ENCODE peak calls at places on chromosomes 5 and 9, in five cellular contexts. L, X, W, E and Z are unnamed samples.

GRCh38 chr9:91419222-91420191 is 4.1 kb downstream of the NFIL3 start:
- DNase-seq in L (peak), X (peak), W (peak), E (peak), Z (peak)

GRCh38 chr5:32504923-32505596 is 60.5 kb upstream of the ZFR start:
- DNase-seq in L (peak), X (peak), W (peak), E (no peak), Z (peak)

GRCh38 chr9:124267271-124267807 is 9.6 kb downstream of the NEK6 start:
- DNase-seq in L (peak), X (no peak), W (no peak), E (no peak), Z (no peak)

GRCh38 chr9:113622600-113623400 is 159.3 kb downstream of the RGS3 start:
- DNase-seq in L (peak), X (peak), W (no peak), E (peak), Z (no peak)

GRCh38 chr5:1792842-1793266 is 6.8 kb downstream of the MRPL36 start:
- DNase-seq in L (peak), X (peak), W (no peak), E (no peak), Z (no peak)

GRCh38 chr9:83327323-83327722 is 210.9 kb downstream of the FRMD3 start:
- DNase-seq in L (no peak), X (no peak), W (no peak), E (no peak), Z (no peak)

GRCh38 chr9:92807031-92807756 is 42.6 kb upstream of the BICD2 start:
- DNase-seq in L (no peak), X (no peak), W (no peak), E (no peak), Z (no peak)

GRCh38 chr5:100828071-100828689 is 74.9 kb downstream of the ST8SIA4 start:
- DNase-seq in L (peak), X (peak), W (no peak), E (no peak), Z (no peak)

GRCh38 chr5:57834829-57835554 is 352.4 kb upstream of the ACTBL2 start:
- DNase-seq in L (no peak), X (no peak), W (no peak), E (no peak), Z (no peak)

GRCh38 chr5:111545031-111545430 is 32.7 kb upstream of the STARD4 start:
- DNase-seq in L (no peak), X (no peak), W (no peak), E (no peak), Z (no peak)

GRCh38 chr5:98205691-98206461 is 567.6 kb upstream of the RGMB start:
- DNase-seq in L (no peak), X (no peak), W (no peak), E (no peak), Z (no peak)

GRCh38 chr9:15127831-15128230 is 179.2 kb downstream of the TTC39B start:
- DNase-seq in L (no peak), X (no peak), W (no peak), E (no peak), Z (no peak)

GRCh38 chr5:172973127-172973916 is 10.2 kb upstream of the ATP6V0E1 start:
- DNase-seq in L (no peak), X (no peak), W (no peak), E (no peak), Z (no peak)

GRCh38 chr9:78054180-78054579 is 22.6 kb upstream of the GNAQ start:
- DNase-seq in L (no peak), X (no peak), W (no peak), E (no peak), Z (no peak)

GRCh38 chr5:130333089-130333488 is 428.8 kb downstream of the CHSY3 start:
- DNase-seq in L (no peak), X (no peak), W (no peak), E (peak), Z (no peak)

GRCh38 chr5:101424530-101425175 is 521.6 kb upstream of the ST8SIA4 start:
- DNase-seq in L (no peak), X (no peak), W (no peak), E (peak), Z (no peak)

GRCh38 chr5:6568383-6568782 is 64.5 kb downstream of the NSUN2 start:
- DNase-seq in L (no peak), X (no peak), W (no peak), E (no peak), Z (no peak)

GRCh38 chr9:112790231-112790774 is 39.7 kb downstream of the SNX30 start:
- DNase-seq in L (no peak), X (no peak), W (no peak), E (no peak), Z (no peak)

GRCh38 chr5:108587816-108588215 is 159.9 kb upstream of the FER start:
- DNase-seq in L (no peak), X (no peak), W (no peak), E (no peak), Z (no peak)

GRCh38 chr5:1725641-1726468 is 73.8 kb downstream of the MRPL36 start:
- DNase-seq in L (no peak), X (peak), W (no peak), E (no peak), Z (no peak)

GRCh38 chr5:114790403-114790792 is 379.3 kb downstream of the TRIM36 start:
- DNase-seq in L (no peak), X (no peak), W (no peak), E (no peak), Z (no peak)

GRCh38 chr5:114789773-114790402 is 379.8 kb downstream of the TRIM36 start:
- DNase-seq in L (peak), X (no peak), W (no peak), E (peak), Z (no peak)
- TF ChIP-seq POLR2A in L (no peak), X (no peak), W (no peak), E (no peak), Z (no peak)

GRCh38 chr9:137757139-137757538 is 120.4 kb upstream of the CACNA1B start:
- DNase-seq in L (no peak), X (no peak), W (no peak), E (no peak), Z (peak)

GRCh38 chr9:137758067-137758466 is 119.5 kb upstream of the CACNA1B start:
- DNase-seq in L (no peak), X (peak), W (no peak), E (no peak), Z (no peak)

GRCh38 chr9:137756045-137756744 is 121.4 kb upstream of the CACNA1B start:
- DNase-seq in L (no peak), X (no peak), W (no peak), E (no peak), Z (no peak)

GRCh38 chr9:137759117-137759516 is 118.5 kb upstream of the CACNA1B start:
- DNase-seq in L (no peak), X (peak), W (no peak), E (no peak), Z (no peak)

GRCh38 chr9:137757613-137758029 is 120.0 kb upstream of the CACNA1B start:
- DNase-seq in L (no peak), X (no peak), W (no peak), E (peak), Z (no peak)
- TF ChIP-seq POLR2A in L (no peak), X (no peak), W (no peak), E (no peak), Z (no peak)

GRCh38 chr9:129140397-129141065 is 29.3 kb downstream of the PTPA start:
- DNase-seq in L (peak), X (peak), W (peak), E (no peak), Z (peak)
- TF ChIP-seq POLR2A in L (no peak), X (peak), W (no peak), E (peak), Z (no peak)

GRCh38 chr5:71455427-71456361 is at the start of gene BDP1:
- DNase-seq in L (peak), X (peak), W (peak), E (peak), Z (peak)
- TF ChIP-seq POLR2A in L (peak), X (peak), W (peak), E (peak), Z (no peak)

GRCh38 chr5:150758210-150758533 is 645 bp downstream of the DCTN4 start:
- DNase-seq in L (no peak), X (no peak), W (no peak), E (no peak), Z (no peak)

GRCh38 chr5:150759334-150759583 is 442 bp upstream of the DCTN4 start:
- DNase-seq in L (no peak), X (no peak), W (no peak), E (no peak), Z (no peak)

GRCh38 chr5:150762216-150762615 is 3.4 kb upstream of the DCTN4 start:
- DNase-seq in L (peak), X (no peak), W (no peak), E (no peak), Z (no peak)

GRCh38 chr5:150757087-150757649 is 1.6 kb downstream of the DCTN4 start:
- DNase-seq in L (peak), X (no peak), W (no peak), E (no peak), Z (no peak)

DNA sequence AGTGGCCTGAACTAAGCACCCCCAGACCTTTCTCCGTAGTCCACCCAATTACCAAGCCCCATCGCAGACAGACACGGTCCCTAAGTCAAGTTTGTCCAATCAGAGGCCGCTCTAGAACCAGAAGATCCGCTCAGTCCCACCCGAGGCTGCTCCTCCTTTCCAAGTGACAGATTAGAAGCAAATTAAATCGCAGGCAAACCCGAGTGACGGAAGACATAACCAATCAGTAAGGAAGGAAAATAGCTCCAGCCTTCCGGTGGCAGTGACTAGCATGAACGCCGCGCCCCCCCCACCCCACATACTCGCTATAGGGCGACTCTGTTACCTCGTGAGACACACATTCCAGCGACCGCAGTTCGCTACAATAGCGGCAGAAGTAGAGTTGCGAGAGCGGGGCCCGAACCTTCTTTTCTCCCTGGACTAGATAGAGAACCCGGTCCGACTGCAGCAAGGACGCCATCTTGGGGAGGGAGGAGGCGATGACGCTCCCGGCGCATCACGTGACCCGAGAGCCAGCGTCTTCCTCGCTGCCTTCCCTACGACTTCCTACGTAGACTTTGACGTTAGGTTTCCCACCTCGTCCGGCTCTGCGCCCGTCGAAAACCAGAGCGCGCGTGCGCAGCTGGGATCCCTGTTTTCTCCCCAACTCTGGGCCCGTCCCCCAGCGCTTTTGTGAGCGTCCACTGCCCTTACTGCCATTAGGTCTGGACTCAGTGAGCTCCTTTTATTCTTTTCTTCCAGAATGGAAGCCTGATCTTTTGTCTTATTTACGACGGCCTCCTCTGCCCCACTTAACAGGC is at the start of gene DCTN4:
- DNase-seq in L (peak), X (peak), W (peak), E (peak), Z (peak)
- TF ChIP-seq POLR2A in L (peak), X (peak), W (peak), E (peak), Z (peak)

GRCh38 chr5:120749737-120750136 is 285.6 kb downstream of the PRR16 start:
- DNase-seq in L (no peak), X (no peak), W (no peak), E (no peak), Z (no peak)

DNA sequence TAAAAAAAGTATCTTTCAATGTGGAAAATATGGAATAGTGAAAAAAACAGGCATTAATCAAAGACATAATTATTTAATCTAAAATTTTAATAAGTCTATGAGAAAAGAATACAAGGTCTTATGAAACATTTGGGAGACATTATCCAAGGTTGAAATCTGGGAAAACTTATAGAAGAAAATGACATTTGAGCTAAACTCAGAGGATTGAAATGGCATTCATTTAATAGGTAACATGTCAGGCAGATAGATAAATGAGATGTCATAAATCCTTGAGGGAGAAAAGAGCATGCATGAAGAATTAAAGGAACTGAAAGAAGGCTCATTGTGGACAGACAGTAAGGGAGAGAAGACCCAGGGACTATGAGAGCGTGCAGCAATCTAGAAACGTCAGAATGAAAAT is 284.4 kb downstream of the PRR16 start:
- DNase-seq in L (no peak), X (no peak), W (no peak), E (no peak), Z (no peak)
- TF ChIP-seq POLR2A in L (no peak), X (no peak), W (no peak), E (no peak), Z (no peak)